ENCODE peak calls at places on chromosomes 6 and 20, in six cellular contexts. E, I, W, K, N and X are unnamed samples.
A peak's percentile ranks its signal among the peaks of the same experiment; 100 is the strongest.

GRCh38 chr6:12882761-12883290 is 166.3 kb downstream of the PHACTR1 start:
- DNase-seq in E (no peak), I (no peak), W (no peak), K (no peak), N (no peak), X (no peak)

GRCh38 chr20:3660262-3661059 is 2.7 kb downstream of the GFRA4 start:
- DNase-seq in E (no peak), I (no peak), W (no peak), K (no peak), N (no peak), X (no peak)

GRCh38 chr6:162151050-162151658 is 576.4 kb downstream of the PRKN start:
- DNase-seq in E (no peak), I (no peak), W (no peak), K (peak; percentile 33), N (no peak), X (no peak)

GRCh38 chr20:63145156-63145555 is 70.8 kb downstream of the YTHDF1 start:
- DNase-seq in E (no peak), I (no peak), W (no peak), K (no peak), N (no peak), X (peak; percentile 32)

GRCh38 chr6:117711369-117711768 is 36.1 kb downstream of the NUS1 start:
- DNase-seq in E (no peak), I (no peak), W (no peak), K (no peak), N (no peak), X (peak; percentile 35)

GRCh38 chr20:3606021-3606420 is 57.2 kb downstream of the GFRA4 start:
- DNase-seq in E (no peak), I (no peak), W (no peak), K (no peak), N (no peak), X (no peak)

GRCh38 chr6:44801188-44801587 is 413.7 kb downstream of the CDC5L start:
- DNase-seq in E (no peak), I (no peak), W (no peak), K (no peak), N (no peak), X (no peak)

GRCh38 chr6:21135484-21136005 is 458.0 kb upstream of the SOX4 start:
- DNase-seq in E (no peak), I (peak; percentile 60), W (no peak), K (no peak), N (no peak), X (no peak)

GRCh38 chr6:75167851-75168250 is 38.0 kb downstream of the COL12A1 start:
- DNase-seq in E (no peak), I (no peak), W (no peak), K (no peak), N (no peak), X (no peak)

GRCh38 chr6:110048221-110048875 is 70.2 kb downstream of the GPR6 start:
- DNase-seq in E (peak; percentile 26), I (no peak), W (no peak), K (no peak), N (no peak), X (no peak)

GRCh38 chr20:2398453-2398852 is 17.8 kb downstream of the TGM6 start:
- DNase-seq in E (no peak), I (no peak), W (no peak), K (no peak), N (no peak), X (no peak)

GRCh38 chr6:161682982-161683381 is 409.1 kb upstream of the AGPAT4 start:
- DNase-seq in E (no peak), I (no peak), W (no peak), K (no peak), N (no peak), X (no peak)

GRCh38 chr6:107679457-107679856 is 144.7 kb downstream of the SCML4 start:
- DNase-seq in E (no peak), I (peak; percentile 57), W (no peak), K (no peak), N (peak; percentile 81), X (peak; percentile 24)

GRCh38 chr6:44733868-44734267 is 346.4 kb downstream of the CDC5L start:
- DNase-seq in E (peak; percentile 42), I (no peak), W (no peak), K (no peak), N (peak; percentile 22), X (no peak)

DNA sequence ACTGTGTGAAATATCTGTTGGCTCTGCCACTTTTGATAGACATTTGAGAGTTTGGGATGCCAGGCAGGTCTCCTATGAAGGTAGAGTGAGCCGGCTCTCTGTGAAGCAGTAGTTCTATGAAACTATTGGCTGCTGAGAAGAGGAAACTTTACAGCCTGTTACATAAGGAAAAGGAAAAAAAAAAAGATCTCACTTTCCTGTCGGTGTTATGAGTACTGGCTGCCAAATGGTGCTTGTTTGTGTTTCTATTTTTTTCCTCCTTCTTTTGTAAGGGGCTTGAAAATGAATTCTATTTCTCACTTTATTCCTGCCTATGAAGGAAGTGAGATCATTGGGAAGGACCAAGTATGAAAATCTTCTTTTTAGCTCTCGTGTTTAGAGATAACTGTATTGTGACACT is 73.1 kb upstream of the CLDN20 start:
- DNase-seq in E (no peak), I (no peak), W (no peak), K (no peak), N (no peak), X (no peak)
- H3K4me1 ChIP-seq in E (peaks cover 5% of the 10 kb centered on the region), I (no peaks in the 10 kb centered on the region), W (peaks cover 5% of the 10 kb centered on the region), K (no peaks in the 10 kb centered on the region), N (no peaks in the 10 kb centered on the region), X (peaks cover 4% of the 10 kb centered on the region)

GRCh38 chr6:71126506-71126905 is 162.1 kb upstream of the OGFRL1 start:
- DNase-seq in E (no peak), I (peak; percentile 76), W (no peak), K (no peak), N (no peak), X (no peak)
- TF ChIP-seq CTCF in E (no peak), I (no peak), W (no peak), K (no peak), N (no peak), X (no peak)

GRCh38 chr20:51800769-51801219 is 1.5 kb downstream of the SALL4 start:
- DNase-seq in E (no peak), I (peak; percentile 12), W (no peak), K (no peak), N (no peak), X (peak; percentile 78)

GRCh38 chr20:51796332-51796731 is 6.0 kb downstream of the SALL4 start:
- DNase-seq in E (no peak), I (no peak), W (no peak), K (no peak), N (no peak), X (peak; percentile 27)

GRCh38 chr20:51800132-51800721 is 2.1 kb downstream of the SALL4 start:
- DNase-seq in E (peak; percentile 57), I (peak; percentile 80), W (peak; percentile 64), K (peak; percentile 36), N (peak; percentile 18), X (peak; percentile 98)

GRCh38 chr20:51799586-51799985 is 2.7 kb downstream of the SALL4 start:
- DNase-seq in E (no peak), I (no peak), W (no peak), K (no peak), N (no peak), X (no peak)

DNA sequence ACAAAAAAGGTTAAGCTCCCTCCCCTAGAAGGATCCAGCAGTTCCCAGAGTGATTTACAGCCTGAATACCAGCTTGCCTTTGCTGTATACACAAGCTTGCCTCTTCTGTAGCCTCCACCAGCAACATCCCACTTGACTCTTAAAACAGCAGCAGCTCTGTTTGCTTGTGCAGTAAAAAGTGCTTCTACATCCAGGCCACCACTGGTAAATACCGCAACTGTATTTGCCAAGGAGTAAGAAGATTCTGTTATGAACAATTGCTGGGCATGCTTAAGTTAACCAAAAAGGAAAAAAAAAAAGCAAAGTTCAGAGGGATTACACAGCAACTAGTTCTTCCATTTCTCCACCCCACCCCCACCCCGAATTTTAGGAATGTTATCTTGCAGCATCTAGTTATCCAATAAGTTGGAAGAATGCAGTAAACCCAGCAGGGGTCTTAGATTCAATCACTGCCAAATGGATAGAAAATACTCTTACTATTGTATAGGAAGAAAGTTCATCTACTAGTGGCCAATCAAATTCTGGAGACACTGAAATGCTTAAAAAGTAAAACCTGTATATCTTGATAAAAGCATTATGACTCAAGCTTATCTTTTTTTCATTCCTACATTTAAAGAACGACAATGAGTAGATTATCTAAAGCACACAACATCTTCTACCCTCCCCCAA is 4.8 kb downstream of the SALL4 start:
- DNase-seq in E (no peak), I (no peak), W (no peak), K (no peak), N (no peak), X (peak; percentile 82)
- H3K4me3 ChIP-seq in E (no peak overlapping the region), I (no peak overlapping the region), W (no peak overlapping the region), K (no peak overlapping the region), N (no peak overlapping the region), X (no peak overlapping the region)

DNA sequence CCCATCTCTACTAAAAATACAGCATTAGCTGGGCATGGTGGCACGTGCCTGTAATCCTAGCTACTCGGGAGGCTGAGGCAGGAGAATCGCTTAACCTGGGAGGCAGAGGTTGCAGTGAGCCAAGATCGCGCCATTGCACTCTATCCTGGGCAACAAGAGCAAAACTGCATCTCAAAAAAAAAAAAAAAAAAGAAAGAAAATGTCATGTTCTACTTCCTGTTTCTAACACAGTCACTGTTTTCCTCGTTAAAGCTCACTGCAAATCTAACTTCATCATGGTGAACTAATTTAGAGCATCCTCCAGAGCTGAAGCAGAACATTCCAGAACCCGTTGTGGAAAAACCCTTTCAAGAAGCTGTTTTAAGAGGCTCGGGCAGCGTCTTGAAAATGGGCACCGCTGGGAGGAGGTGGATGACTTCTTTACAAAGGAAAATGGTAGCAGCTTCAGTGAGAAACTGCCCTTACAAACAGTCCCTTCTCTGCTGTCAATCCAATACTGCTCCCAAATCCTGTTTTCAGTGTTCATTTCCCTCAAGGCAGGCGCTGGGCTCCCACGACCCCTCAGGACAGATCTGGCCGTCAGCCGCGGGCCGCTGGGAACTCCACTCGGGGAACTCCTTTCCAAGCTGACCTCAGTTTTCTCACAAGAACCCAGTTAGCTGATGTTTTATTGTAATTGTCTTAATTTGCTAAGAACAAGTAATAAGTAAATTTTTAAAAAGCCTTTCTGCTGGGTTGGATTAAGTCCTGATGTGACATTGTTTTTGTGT is 12.5 kb downstream of the CTSZ start:
- DNase-seq in E (no peak), I (no peak), W (no peak), K (no peak), N (no peak), X (peak; percentile 23)
- H3K4me1 ChIP-seq in E (peaks cover 5% of the 10 kb centered on the region), I (no peaks in the 10 kb centered on the region), W (no peaks in the 10 kb centered on the region), K (peaks cover 8% of the 10 kb centered on the region), N (no peaks in the 10 kb centered on the region), X (peaks cover 15% of the 10 kb centered on the region)

GRCh38 chr6:15512126-15512525 is 150.7 kb downstream of the DTNBP1 start:
- DNase-seq in E (no peak), I (peak; percentile 60), W (no peak), K (no peak), N (no peak), X (no peak)
- TF ChIP-seq CTCF in E (no peak), I (peak; percentile 56), W (no peak), K (peak; percentile 40), N (no peak), X (no peak)

GRCh38 chr20:49982072-49982345 is 771 bp upstream of the SNAI1 start:
- DNase-seq in E (no peak), I (no peak), W (no peak), K (no peak), N (no peak), X (no peak)
- H3K4me3 ChIP-seq in E (no peak overlapping the region), I (no peak overlapping the region), W (no peak overlapping the region), K (peak overlapping the region; percentile 76), N (no peak overlapping the region), X (peak overlapping the region; percentile 59)